ENCODE peak calls at places on chromosomes 12 and 14, in nine cellular contexts. K is CD8-positive, alpha-beta memory T cell; U is tibial artery; Z is CD4-positive, alpha-beta memory T cell; N is breast epithelium; D is BE2C; L is body of pancreas; S is PC-3; W is upper lobe of left lung. H is an unnamed sample. For H3K9me3, the result is how much of the 10 kb centered on the place peaks cover.

GRCh38 chr12:24244231-24244630 is 294.8 kb upstream of the SOX5 start:
- DNase-seq in S (no peak), N (no peak), K (no peak), D (no peak), Z (no peak), L (no peak), U (no peak), W (no peak), H (no peak)

GRCh38 chr12:64387201-64387816 is 3.2 kb downstream of the C12orf56 start:
- DNase-seq in L (no peak), K (no peak), Z (no peak), U (no peak), S (peak), N (no peak), D (no peak), W (no peak), H (no peak)

GRCh38 chr12:89389755-89390661 is 37.7 kb upstream of the DUSP6 start:
- DNase-seq in L (no peak), K (no peak), D (no peak), N (no peak), W (no peak), Z (no peak), S (no peak), U (peak), H (no peak)

GRCh38 chr12:42669471-42669997 is 80.0 kb upstream of the PRICKLE1 start:
- DNase-seq in D (no peak), Z (no peak), S (no peak), N (no peak), U (no peak), L (no peak), W (no peak), K (no peak), H (no peak)

GRCh38 chr12:56521590-56522371 is at the start of gene RBMS2:
- DNase-seq in U (peak), N (peak), D (peak), Z (peak), S (peak), W (no peak), L (peak), K (peak), H (no peak)

GRCh38 chr12:116455540-116456306 is 103.5 kb upstream of the MAP1LC3B2 start:
- DNase-seq in K (no peak), Z (no peak), S (peak), N (peak), U (peak), W (no peak), D (peak), L (peak), H (no peak)

GRCh38 chr12:95623554-95624170 is 72.4 kb upstream of the USP44 start:
- DNase-seq in L (peak), S (peak), D (peak), W (no peak), Z (no peak), N (peak), U (peak), K (no peak), H (peak)

GRCh38 chr12:19058235-19059021 is 71.1 kb upstream of the PLEKHA5 start:
- DNase-seq in D (peak), W (no peak), Z (no peak), N (no peak), S (no peak), L (peak), K (no peak), U (no peak), H (no peak)

GRCh38 chr12:30154996-30155730 is 371.4 kb upstream of the TMTC1 start:
- DNase-seq in W (no peak), K (no peak), D (no peak), L (no peak), Z (no peak), S (no peak), N (no peak), U (no peak), H (no peak)

GRCh38 chr14:99271951-99272668 is at the start of gene BCL11B:
- DNase-seq in S (peak), K (peak), D (peak), U (peak), N (peak), W (peak), L (peak), Z (peak), H (peak)

GRCh38 chr12:45244561-45245348 is 28.9 kb downstream of the ANO6 start:
- DNase-seq in U (no peak), S (no peak), W (no peak), Z (no peak), L (no peak), N (no peak), D (no peak), K (no peak), H (no peak)

GRCh38 chr14:102683399-102684275 is 91.2 kb downstream of the RCOR1 start:
- DNase-seq in N (no peak), K (no peak), L (peak), Z (no peak), S (no peak), U (no peak), W (peak), D (peak), H (no peak)

GRCh38 chr12:95882873-95883272 is 24.1 kb downstream of the SNRPF start:
- DNase-seq in W (no peak), D (no peak), N (no peak), L (no peak), Z (no peak), K (no peak), S (no peak), U (no peak), H (no peak)

GRCh38 chr12:65800928-65801327 is 23.4 kb upstream of the HMGA2 start:
- DNase-seq in U (no peak), L (no peak), Z (no peak), K (no peak), N (no peak), S (no peak), W (no peak), D (no peak), H (no peak)

GRCh38 chr14:23167006-23167847 is 16.2 kb downstream of the SLC7A8 start:
- DNase-seq in L (no peak), K (no peak), W (no peak), U (no peak), D (no peak), N (no peak), S (no peak), Z (no peak), H (no peak)

GRCh38 chr14:80491131-80491530 is 279.8 kb upstream of the DIO2 start:
- DNase-seq in W (no peak), Z (no peak), K (peak), D (no peak), N (no peak), L (peak), S (no peak), U (peak), H (no peak)

GRCh38 chr12:51533799-51534198 is 57.2 kb upstream of the SCN8A start:
- DNase-seq in Z (no peak), L (no peak), N (no peak), K (no peak), U (no peak), W (no peak), D (no peak), S (peak), H (no peak)

GRCh38 chr12:1576410-1577240 is 17.8 kb downstream of the FBXL14 start:
- DNase-seq in Z (no peak), L (peak), S (peak), N (no peak), U (peak), K (no peak), W (no peak), D (peak), H (no peak)

GRCh38 chr14:57168138-57168695 is 100.5 kb downstream of the EXOC5 start:
- DNase-seq in N (no peak), W (no peak), K (no peak), U (no peak), L (no peak), D (no peak), S (no peak), Z (no peak), H (no peak)

GRCh38 chr12:79847417-79847816 is 87.5 kb downstream of the PPP1R12A start:
- DNase-seq in Z (no peak), U (no peak), S (no peak), N (no peak), W (no peak), L (no peak), D (no peak), K (no peak), H (no peak)

GRCh38 chr12:28369483-28369882 is 179.2 kb downstream of the CCDC91 start:
- DNase-seq in Z (no peak), L (no peak), U (no peak), K (no peak), W (no peak), S (no peak), D (no peak), N (no peak), H (no peak)
- H3K9me3 ChIP-seq in Z (under half), L (under half), U (under half), K (under half), W (under half), S (under half), D (under half), N (under half), H (under half)

GRCh38 chr12:16016748-16017147 is 105.6 kb downstream of the DERA start:
- DNase-seq in N (no peak), Z (no peak), K (no peak), U (no peak), D (no peak), W (no peak), L (no peak), S (no peak), H (no peak)
- H3K9me3 ChIP-seq in N (under half), Z (under half), K (under half), U (under half), D (under half), W (under half), L (under half), S (under half), H (under half)

DNA sequence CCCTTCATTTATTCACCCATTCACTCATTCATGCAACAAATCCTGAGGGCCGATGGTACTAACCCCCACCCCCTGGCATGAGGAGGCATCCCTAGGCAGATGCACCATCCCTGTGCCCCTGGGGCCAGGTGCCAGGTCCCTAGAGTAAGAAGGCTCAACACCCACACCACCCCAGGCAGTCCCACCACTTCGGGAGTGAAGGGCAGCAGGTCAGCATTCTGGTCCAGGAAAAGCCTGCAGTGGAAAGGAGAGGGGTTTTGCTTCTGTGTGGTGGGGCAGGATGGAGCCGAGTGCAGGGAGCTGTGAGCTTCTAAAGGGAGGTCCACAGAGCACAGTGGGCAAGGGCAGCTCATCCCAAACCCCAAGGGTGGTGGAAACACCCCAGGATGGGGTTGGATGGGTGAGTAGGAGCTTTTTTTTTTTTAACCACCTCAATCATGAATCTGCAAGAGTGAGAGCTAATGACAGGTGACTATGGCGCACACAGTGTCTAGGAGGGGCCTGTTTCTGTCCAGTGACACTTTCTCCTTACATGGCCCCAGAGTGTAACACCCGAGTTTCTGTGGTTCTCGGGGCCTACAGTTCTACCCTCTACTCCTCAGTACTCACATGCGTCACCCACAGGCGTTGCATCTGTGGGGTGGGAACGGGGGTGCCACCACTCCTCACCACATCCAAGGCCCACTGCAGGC is 414.3 kb downstream of the TMEM121 start:
- DNase-seq in Z (no peak), W (no peak), D (no peak), N (no peak), S (no peak), K (no peak), U (no peak), L (no peak), H (no peak)
- H3K9me3 ChIP-seq in Z (under half), W (under half), D (under half), N (under half), S (under half), K (under half), U (under half), L (under half), H (under half)

DNA sequence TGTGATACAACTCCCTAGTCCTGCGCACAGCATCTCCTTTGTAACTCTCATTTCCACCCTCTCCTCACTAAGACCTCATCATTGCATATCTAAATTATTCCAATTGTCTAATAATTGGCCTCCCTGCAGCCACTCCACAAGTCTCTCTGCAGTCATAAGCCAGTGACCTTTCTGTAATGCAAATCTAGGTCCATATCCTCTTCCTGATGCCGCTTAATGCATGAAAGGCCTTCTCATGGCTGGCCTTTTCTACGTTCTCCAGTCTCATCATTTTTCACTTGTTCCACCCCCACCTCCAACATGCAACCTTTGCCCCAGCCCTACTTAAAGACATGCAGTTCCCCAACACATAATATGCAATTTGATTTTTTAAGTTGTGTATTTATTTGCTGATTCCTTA is 96.0 kb downstream of the RPAP3 start:
- DNase-seq in S (no peak), W (no peak), L (no peak), Z (no peak), D (no peak), K (no peak), N (no peak), U (no peak), H (no peak)
- H3K9me3 ChIP-seq in S (under half), W (under half), L (under half), Z (under half), D (under half), K (under half), N (under half), U (under half), H (under half)

DNA sequence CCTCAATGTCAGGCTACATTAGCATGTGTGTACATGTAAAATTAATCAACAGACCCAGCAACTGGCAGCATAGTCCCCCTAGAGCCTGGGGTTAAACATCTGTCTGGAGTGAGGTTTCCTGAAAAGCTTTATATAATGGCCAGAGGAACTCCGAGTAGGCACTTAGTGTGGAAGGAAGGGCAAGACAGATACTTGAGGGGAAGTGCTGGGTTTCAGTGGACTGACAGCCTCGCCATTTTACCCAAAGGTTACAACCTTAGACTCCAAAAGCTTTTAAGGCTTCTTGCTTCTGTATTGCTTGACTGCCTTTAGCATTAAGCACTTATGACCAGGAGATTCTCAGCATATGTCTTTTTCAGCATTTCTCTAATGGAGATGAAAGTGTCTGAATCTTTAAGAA is 430.8 kb downstream of the FLRT2 start:
- DNase-seq in N (no peak), W (no peak), Z (no peak), K (no peak), D (no peak), U (no peak), L (no peak), S (no peak), H (no peak)
- H3K9me3 ChIP-seq in N (under half), W (under half), Z (under half), K (under half), D (under half), U (under half), L (under half), S (under half), H (under half)

DNA sequence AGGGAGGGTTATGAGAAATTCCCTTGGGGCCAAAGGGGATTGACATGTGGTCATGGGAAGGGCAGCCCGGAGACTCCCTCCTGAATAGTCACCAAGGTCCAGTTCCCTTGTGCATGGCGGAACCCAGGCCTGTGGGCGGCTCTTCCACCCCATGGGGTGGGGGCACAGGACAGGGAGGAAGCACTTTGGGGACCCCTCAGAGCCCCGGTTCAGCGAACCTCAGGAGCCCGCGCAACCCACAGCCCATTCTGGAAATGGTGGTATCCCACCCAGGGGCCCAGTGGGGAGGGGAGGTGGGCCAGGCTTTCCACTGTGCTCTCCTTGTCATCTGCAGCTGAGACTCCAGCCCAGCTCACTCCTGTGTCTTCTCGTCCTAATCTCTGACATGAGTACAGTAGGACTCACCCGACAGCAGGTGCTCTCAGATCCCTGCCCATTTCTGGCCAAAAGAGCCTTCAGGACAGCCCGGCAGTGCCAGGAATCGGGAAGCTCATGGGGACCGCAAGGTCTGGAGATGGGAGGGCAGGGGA is 255.2 kb upstream of the SFSWAP start:
- DNase-seq in L (no peak), D (no peak), S (no peak), W (peak), K (no peak), N (no peak), Z (no peak), U (no peak), H (no peak)
- H3K9me3 ChIP-seq in L (under half), D (under half), S (under half), W (under half), K (under half), N (under half), Z (under half), U (under half), H (under half)

GRCh38 chr12:132998742-132999141 is 12.6 kb downstream of the ZNF26 start:
- DNase-seq in L (no peak), D (no peak), Z (no peak), U (no peak), W (no peak), N (no peak), S (no peak), K (no peak), H (no peak)
- H3K9me3 ChIP-seq in L (half or more), D (under half), Z (half or more), U (half or more), W (half or more), N (half or more), S (under half), K (half or more), H (under half)